ENCODE peak calls at places on chromosomes 7 and 10, in seven cellular contexts. Y is HepG2, O is K562, L is upper lobe of left lung, I is H1, W is esophagus muscularis mucosa, J is stomach. N is an unnamed sample.

GRCh38 chr10:13490503-13490902 is 38.3 kb downstream of the BEND7 start:
- DNase-seq in W (no peak), J (no peak), L (no peak), Y (no peak), I (no peak), O (no peak), N (no peak)

GRCh38 chr7:1513657-1514095 is 9.5 kb upstream of the INTS1 start:
- DNase-seq in L (peak), O (no peak), W (no peak), Y (no peak), J (no peak), I (no peak), N (peak)

GRCh38 chr7:132782777-132783633 is 206.7 kb upstream of the PLXNA4 start:
- DNase-seq in Y (no peak), I (no peak), J (no peak), W (no peak), L (no peak), O (no peak), N (no peak)

GRCh38 chr7:130297628-130298027 is 4.7 kb downstream of the CPA4 start:
- DNase-seq in O (no peak), J (no peak), L (no peak), I (no peak), W (no peak), Y (no peak), N (no peak)

GRCh38 chr7:123580406-123581161 is 21.0 kb upstream of the ASB15 start:
- DNase-seq in I (no peak), J (no peak), L (no peak), Y (peak), O (no peak), W (no peak), N (no peak)

GRCh38 chr10:99484626-99485581 is 47.8 kb upstream of the NKX2-3 start:
- DNase-seq in O (peak), W (no peak), J (no peak), Y (peak), I (no peak), L (peak), N (no peak)

GRCh38 chr10:121540773-121541395 is 57.4 kb downstream of the FGFR2 start:
- DNase-seq in L (no peak), O (no peak), Y (no peak), I (no peak), W (no peak), J (no peak), N (no peak)

GRCh38 chr7:66500087-66500486 is 128.6 kb upstream of the KCTD7 start:
- DNase-seq in Y (peak), I (no peak), W (no peak), O (peak), L (no peak), J (no peak), N (no peak)

GRCh38 chr7:22576941-22577927 is 77.2 kb upstream of the STEAP1B start:
- DNase-seq in O (no peak), Y (no peak), L (no peak), W (no peak), J (no peak), I (no peak), N (no peak)

GRCh38 chr7:23470290-23471089 is at the start of gene IGF2BP3:
- DNase-seq in L (no peak), J (no peak), O (peak), I (peak), W (peak), Y (peak), N (peak)

GRCh38 chr7:158607563-158607962 is 19.9 kb upstream of the PTPRN2 start:
- DNase-seq in I (no peak), O (no peak), Y (no peak), W (no peak), J (no peak), L (no peak), N (no peak)

GRCh38 chr10:49518982-49519578 is 19.8 kb downstream of the ERCC6 start:
- DNase-seq in I (no peak), Y (peak), J (no peak), L (no peak), O (peak), W (no peak), N (no peak)

GRCh38 chr7:41520445-41520844 is 182.4 kb downstream of the INHBA start:
- DNase-seq in I (no peak), Y (no peak), W (no peak), L (no peak), J (no peak), O (no peak), N (no peak)

GRCh38 chr10:108735380-108735779 is 1187.9 kb downstream of the XPNPEP1 start:
- DNase-seq in I (no peak), Y (no peak), W (no peak), J (no peak), O (no peak), L (no peak), N (no peak)

GRCh38 chr10:124211921-124212320 is 118.5 kb upstream of the CHST15 start:
- DNase-seq in L (no peak), I (no peak), Y (no peak), W (no peak), J (no peak), O (no peak), N (no peak)

GRCh38 chr7:296546-296945 is 6.6 kb downstream of the FOXL3 start:
- DNase-seq in Y (no peak), I (no peak), J (no peak), W (no peak), L (no peak), O (no peak), N (no peak)

GRCh38 chr10:78520737-78521430 is 487.2 kb downstream of the RPS24 start:
- DNase-seq in J (no peak), W (no peak), Y (peak), O (no peak), L (no peak), I (peak), N (no peak)
- TF ChIP-seq CTCF in J (peak), W (no peak), Y (peak), O (peak), L (peak), I (peak), N (no peak)

DNA sequence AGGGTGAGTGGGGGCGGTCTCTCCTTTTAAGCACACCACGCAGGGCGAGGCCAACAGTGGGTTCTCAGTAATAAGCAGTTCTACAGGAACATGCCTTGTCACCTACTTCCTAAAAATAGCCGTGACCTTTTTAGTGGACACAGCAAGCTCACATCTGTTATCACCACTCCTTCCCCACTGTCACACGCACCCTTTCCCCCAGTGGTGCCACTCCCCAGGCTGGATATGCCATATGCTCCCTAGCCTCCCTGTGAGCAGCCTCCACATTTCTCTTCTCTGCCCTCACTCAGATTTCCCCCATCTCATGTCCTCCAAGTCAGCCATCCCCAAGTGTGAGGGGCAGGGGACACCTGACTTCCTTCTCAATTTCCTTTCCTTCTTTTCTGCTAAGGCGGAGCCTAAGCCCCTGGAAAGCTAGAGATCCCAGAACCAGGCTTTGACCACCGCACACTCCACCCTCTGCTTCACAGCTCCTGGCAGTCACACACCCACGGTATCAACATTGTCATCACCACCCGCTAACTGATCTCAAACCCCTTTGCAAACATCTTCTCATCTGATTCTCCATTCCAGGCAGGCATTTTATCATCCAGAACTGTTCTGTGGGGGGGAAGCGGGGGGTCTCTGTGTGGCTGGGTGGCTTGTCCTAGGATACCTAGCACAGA is 3.6 kb downstream of the ANXA11 start:
- DNase-seq in Y (no peak), L (no peak), W (no peak), J (peak), O (no peak), I (no peak), N (peak)
- TF ChIP-seq POLR2AphosphoS5 in Y (no peak), L (peak), W (no peak), J (peak), O (no peak), I (no peak), N (peak)

GRCh38 chr7:34718867-34719266 is 60.8 kb downstream of the NPSR1 start:
- DNase-seq in I (no peak), Y (no peak), J (no peak), W (no peak), O (no peak), L (no peak), N (no peak)

GRCh38 chr7:34720289-34720688 is 62.3 kb downstream of the NPSR1 start:
- DNase-seq in Y (no peak), J (no peak), O (no peak), I (no peak), L (no peak), W (no peak), N (no peak)

GRCh38 chr7:34723338-34723737 is 65.3 kb downstream of the NPSR1 start:
- DNase-seq in J (no peak), L (no peak), O (no peak), Y (no peak), I (no peak), W (no peak), N (no peak)

GRCh38 chr7:34723866-34724490 is 66.0 kb downstream of the NPSR1 start:
- DNase-seq in Y (no peak), L (no peak), J (no peak), W (no peak), O (no peak), I (no peak), N (no peak)

GRCh38 chr7:34719651-34720050 is 61.6 kb downstream of the NPSR1 start:
- DNase-seq in Y (no peak), L (no peak), I (no peak), W (no peak), J (no peak), O (no peak), N (no peak)
- TF ChIP-seq EP300 in Y (no peak), L (no peak), I (no peak), W (no peak), J (no peak), O (no peak), N (no peak)

GRCh38 chr7:116451958-116452729 is 47.4 kb upstream of the CAV2 start:
- DNase-seq in I (no peak), W (no peak), O (no peak), Y (no peak), J (no peak), L (no peak), N (no peak)
- TF ChIP-seq CTCF in I (peak), W (no peak), O (peak), Y (no peak), J (peak), L (no peak), N (no peak)

GRCh38 chr10:33460461-33461294 is 126.2 kb upstream of the NRP1 start:
- DNase-seq in J (peak), Y (no peak), I (no peak), O (no peak), W (no peak), L (no peak), N (no peak)
- TF ChIP-seq POLR2AphosphoS5 in J (no peak), Y (no peak), I (no peak), O (no peak), W (no peak), L (no peak), N (no peak)

GRCh38 chr7:154651501-154651900 is 351.4 kb downstream of the PAXIP1 start:
- DNase-seq in I (no peak), O (no peak), W (no peak), L (no peak), J (no peak), Y (no peak), N (no peak)

GRCh38 chr7:154656618-154657017 is 346.3 kb downstream of the PAXIP1 start:
- DNase-seq in I (no peak), W (no peak), Y (no peak), O (no peak), J (no peak), L (no peak), N (no peak)

GRCh38 chr7:154649434-154649833 is 353.5 kb downstream of the PAXIP1 start:
- DNase-seq in W (peak), I (no peak), L (no peak), Y (no peak), O (no peak), J (no peak), N (no peak)

GRCh38 chr7:154650275-154650674 is 352.6 kb downstream of the PAXIP1 start:
- DNase-seq in Y (no peak), L (no peak), W (no peak), O (no peak), I (no peak), J (no peak), N (no peak)

DNA sequence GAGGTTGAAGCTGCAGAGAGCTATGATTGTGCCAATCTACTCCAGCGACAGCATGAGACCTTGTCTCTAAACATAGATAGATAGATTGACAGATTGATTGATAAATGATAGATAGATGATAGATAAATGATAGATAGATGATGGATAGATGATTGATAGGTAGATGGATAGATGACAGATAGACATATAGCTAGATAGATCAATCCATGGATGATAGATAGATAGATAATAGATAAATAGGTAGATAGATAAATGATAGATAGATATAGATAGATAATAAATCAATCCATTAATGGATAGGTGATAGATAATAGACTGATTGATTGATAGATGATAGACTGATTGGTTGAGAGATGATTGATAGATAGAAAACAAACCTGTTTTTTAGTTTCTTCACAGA is 349.6 kb downstream of the PAXIP1 start:
- DNase-seq in L (no peak), W (no peak), J (no peak), O (no peak), Y (no peak), I (no peak), N (no peak)
- TF ChIP-seq EP300 in L (no peak), W (no peak), J (no peak), O (no peak), Y (no peak), I (no peak), N (no peak)

GRCh38 chr10:83312570-83312969 is 826.7 kb upstream of the GHITM start:
- DNase-seq in J (no peak), O (no peak), Y (no peak), W (no peak), I (no peak), L (no peak), N (no peak)

DNA sequence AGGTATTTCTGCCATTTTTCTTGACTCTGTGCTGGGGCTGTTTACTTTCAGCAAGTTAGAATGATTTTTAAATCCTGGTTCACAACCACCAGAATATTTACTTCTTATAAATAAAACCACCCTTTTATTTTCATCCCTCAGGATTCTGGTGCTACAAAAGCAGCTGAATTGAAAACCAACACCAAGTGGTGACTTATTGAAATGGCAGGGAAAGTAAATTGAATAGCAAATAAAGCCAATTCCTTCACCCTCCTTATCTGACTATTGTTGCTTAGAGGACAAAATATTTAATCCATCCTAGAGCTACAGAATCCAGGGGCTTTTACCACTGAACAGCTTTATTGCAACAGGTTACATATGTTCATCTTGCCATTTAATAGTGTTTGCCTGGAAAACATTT is 828.6 kb upstream of the GHITM start:
- DNase-seq in I (no peak), L (no peak), J (no peak), O (no peak), W (no peak), Y (no peak), N (no peak)
- TF ChIP-seq CTCF in I (no peak), L (no peak), J (no peak), O (no peak), W (no peak), Y (no peak), N (no peak)

GRCh38 chr10:76350583-76350982 is 919.2 kb downstream of the LRMDA start:
- DNase-seq in L (no peak), W (no peak), O (no peak), J (no peak), Y (no peak), I (no peak), N (no peak)
- TF ChIP-seq POLR2AphosphoS5 in L (no peak), W (no peak), O (no peak), J (no peak), Y (no peak), I (no peak), N (no peak)

GRCh38 chr7:134886353-134887057 is 99.8 kb upstream of the AGBL3 start:
- DNase-seq in W (peak), O (no peak), J (no peak), L (no peak), I (no peak), Y (peak), N (no peak)
- TF ChIP-seq EP300 in W (no peak), O (no peak), J (no peak), L (no peak), I (no peak), Y (no peak), N (no peak)